ENCODE peak calls at places on chromosomes 2 and 18, in five cellular contexts. W is stimulated activated CD8-positive, alpha-beta memory T cell treated with anti-CD3 and anti-CD28 coated beads, Interleukin-7, amount 100 ng/mL, for 1 hour; Z is memory B cell; X is germinal center; J is LoVo. N is an unnamed sample.

GRCh38 chr2:122643725-122644329 is 888.4 kb downstream of the TSN start:
- DNase-seq in X (no peak), J (peak; percentile 22), W (no peak), Z (no peak), N (no peak)

GRCh38 chr18:58608216-58608615 is 20.7 kb downstream of the ALPK2 start:
- DNase-seq in Z (no peak), X (no peak), W (no peak), J (no peak), N (no peak)

GRCh38 chr2:107936427-107937359 is 49.6 kb upstream of the SLC5A7 start:
- DNase-seq in W (no peak), X (no peak), J (no peak), Z (no peak), N (no peak)

GRCh38 chr18:23512641-23513040 is 9.3 kb downstream of the RMC1 start:
- DNase-seq in J (no peak), Z (no peak), X (no peak), W (no peak), N (no peak)

GRCh38 chr2:221851531-221852045 is 279.5 kb upstream of the EPHA4 start:
- DNase-seq in W (no peak), Z (no peak), J (no peak), X (no peak), N (no peak)

GRCh38 chr2:72676341-72677025 is 149.3 kb downstream of the EXOC6B start:
- DNase-seq in Z (no peak), J (no peak), X (no peak), W (no peak), N (no peak)

GRCh38 chr2:129242201-129242710 is 737.2 kb upstream of the RAB6C start:
- DNase-seq in X (no peak), W (no peak), Z (no peak), J (no peak), N (no peak)

GRCh38 chr18:60935046-60935445 is 398.2 kb upstream of the CDH20 start:
- DNase-seq in W (no peak), J (no peak), Z (no peak), X (no peak), N (no peak)

GRCh38 chr2:151097118-151097517 is 164.5 kb downstream of the RBM43 start:
- DNase-seq in X (no peak), W (no peak), J (no peak), Z (no peak), N (no peak)

GRCh38 chr2:241204010-241204384 is 15.5 kb downstream of the ANO7 start:
- DNase-seq in X (no peak), J (no peak), Z (no peak), W (no peak), N (no peak)

GRCh38 chr2:217456016-217456415 is 546.8 kb downstream of the TNS1 start:
- DNase-seq in X (no peak), W (no peak), Z (no peak), J (no peak), N (no peak)

N was measured in GM12891.